ENCODE peak calls at places on chromosomes 1 and 21, in nine cellular contexts. J is HepG2, P is heart left ventricle, V is IMR-90, E is adrenal gland, Q is sigmoid colon, O is A549, H is tibial nerve, N is transverse colon. A is an unnamed sample. For H3K4me1, the result is how much of the 10 kb centered on the place peaks cover.

GRCh38 chr1:164629971-164630370 is 71.0 kb downstream of the PBX1 start:
- DNase-seq in J (no peak), P (no peak), V (no peak), E (no peak), Q (no peak), O (no peak), H (no peak), N (no peak), A (no peak)

GRCh38 chr1:248926401-248927182 is 20.6 kb downstream of the PGBD2 start:
- DNase-seq in J (no peak), P (no peak), V (peak), E (no peak), Q (no peak), O (no peak), H (no peak), N (no peak), A (no peak)

GRCh38 chr1:8905582-8906191 is 27.2 kb upstream of the ENO1 start:
- DNase-seq in J (no peak), P (no peak), V (no peak), E (no peak), Q (no peak), O (peak), H (no peak), N (no peak), A (no peak)

GRCh38 chr1:232551281-232551835 is 78.6 kb downstream of the SIPA1L2 start:
- DNase-seq in J (no peak), P (no peak), V (no peak), E (no peak), Q (no peak), O (no peak), H (no peak), N (no peak), A (no peak)

GRCh38 chr1:195740862-195741261 is 867.4 kb downstream of the KCNT2 start:
- DNase-seq in J (no peak), P (no peak), V (peak), E (no peak), Q (no peak), O (no peak), H (no peak), N (no peak), A (no peak)

GRCh38 chr1:4046836-4047461 is 146.9 kb upstream of the C1orf174 start:
- DNase-seq in J (no peak), P (no peak), V (no peak), E (no peak), Q (no peak), O (no peak), H (no peak), N (no peak), A (no peak)

GRCh38 chr1:23620605-23621004 is 61.3 kb upstream of the ID3 start:
- DNase-seq in J (no peak), P (no peak), V (no peak), E (no peak), Q (no peak), O (no peak), H (no peak), N (no peak), A (no peak)

GRCh38 chr1:164772635-164773034 is 213.7 kb downstream of the PBX1 start:
- DNase-seq in J (no peak), P (no peak), V (peak), E (peak), Q (peak), O (peak), H (no peak), N (peak), A (peak)

GRCh38 chr1:19011832-19012231 is 55.4 kb upstream of the IFFO2 start:
- DNase-seq in J (no peak), P (no peak), V (no peak), E (no peak), Q (no peak), O (no peak), H (no peak), N (no peak), A (no peak)

GRCh38 chr1:42777860-42778259 is 6.9 kb upstream of the TMEM269 start:
- DNase-seq in J (peak), P (no peak), V (peak), E (peak), Q (no peak), O (peak), H (peak), N (no peak), A (peak)

GRCh38 chr21:38817371-38818335 is 11.9 kb downstream of the ETS2 start:
- DNase-seq in J (no peak), P (no peak), V (peak), E (peak), Q (no peak), O (no peak), H (no peak), N (peak), A (no peak)

GRCh38 chr1:78649628-78650027 is at the start of gene IFI44:
- DNase-seq in J (no peak), P (peak), V (peak), E (peak), Q (peak), O (no peak), H (peak), N (peak), A (peak)

GRCh38 chr21:43375827-43376795 is 50.8 kb downstream of the SIK1 start:
- DNase-seq in J (no peak), P (peak), V (no peak), E (no peak), Q (peak), O (no peak), H (no peak), N (no peak), A (no peak)

GRCh38 chr1:244735404-244735803 is 82.5 kb downstream of the DESI2 start:
- DNase-seq in J (no peak), P (no peak), V (peak), E (no peak), Q (no peak), O (peak), H (no peak), N (no peak), A (no peak)

GRCh38 chr21:42351626-42352432 is 1.0 kb upstream of the TFF2 start:
- DNase-seq in J (no peak), P (no peak), V (no peak), E (no peak), Q (peak), O (no peak), H (no peak), N (no peak), A (no peak)

GRCh38 chr1:56190975-56191768 is 388.2 kb downstream of the PLPP3 start:
- DNase-seq in J (peak), P (no peak), V (peak), E (no peak), Q (no peak), O (peak), H (peak), N (no peak), A (no peak)

GRCh38 chr1:99677416-99677815 is 31.5 kb downstream of the PALMD start:
- DNase-seq in J (no peak), P (no peak), V (no peak), E (no peak), Q (no peak), O (no peak), H (no peak), N (no peak), A (no peak)

GRCh38 chr1:16165548-16165947 is 9.7 kb upstream of the EPHA2 start:
- DNase-seq in J (no peak), P (no peak), V (no peak), E (no peak), Q (no peak), O (peak), H (no peak), N (no peak), A (no peak)

GRCh38 chr1:233394860-233395717 is 67.6 kb downstream of the MAP3K21 start:
- DNase-seq in J (peak), P (no peak), V (peak), E (peak), Q (no peak), O (peak), H (peak), N (no peak), A (peak)

GRCh38 chr1:81020506-81020905 is 780.2 kb upstream of the ADGRL2 start:
- DNase-seq in J (no peak), P (no peak), V (no peak), E (no peak), Q (no peak), O (no peak), H (no peak), N (no peak), A (no peak)

GRCh38 chr1:118247593-118247992 is 62.6 kb upstream of the SPAG17 start:
- DNase-seq in J (peak), P (no peak), V (peak), E (no peak), Q (no peak), O (peak), H (no peak), N (no peak), A (peak)

GRCh38 chr1:178238722-178239510 is 145.0 kb downstream of the RASAL2 start:
- DNase-seq in J (peak), P (no peak), V (peak), E (no peak), Q (no peak), O (peak), H (no peak), N (no peak), A (no peak)

GRCh38 chr1:101238681-101239094 is 1.9 kb downstream of the S1PR1 start:
- DNase-seq in J (peak), P (peak), V (peak), E (peak), Q (peak), O (peak), H (peak), N (peak), A (peak)

GRCh38 chr1:39735731-39736130 is 3.0 kb upstream of the PPIE start:
- DNase-seq in J (no peak), P (no peak), V (no peak), E (no peak), Q (no peak), O (no peak), H (no peak), N (no peak), A (no peak)

GRCh38 chr1:43706598-43707190 is 642 bp upstream of the ST3GAL3 start:
- DNase-seq in J (peak), P (no peak), V (no peak), E (no peak), Q (no peak), O (peak), H (no peak), N (peak), A (no peak)

GRCh38 chr1:168465942-168466702 is 77.7 kb downstream of the XCL2 start:
- DNase-seq in J (peak), P (no peak), V (peak), E (peak), Q (peak), O (no peak), H (no peak), N (peak), A (peak)

GRCh38 chr1:165383067-165383466 is 26.6 kb upstream of the LMX1A start:
- DNase-seq in J (no peak), P (peak), V (peak), E (peak), Q (peak), O (no peak), H (peak), N (peak), A (no peak)

GRCh38 chr1:211198111-211198510 is 61.1 kb upstream of the RCOR3 start:
- DNase-seq in J (no peak), P (no peak), V (peak), E (no peak), Q (no peak), O (peak), H (no peak), N (no peak), A (no peak)

GRCh38 chr1:66262233-66262632 is 271.7 kb upstream of the SGIP1 start:
- DNase-seq in J (no peak), P (no peak), V (peak), E (no peak), Q (no peak), O (peak), H (no peak), N (peak), A (no peak)

GRCh38 chr1:40948741-40949528 is 30.6 kb upstream of the CTPS1 start:
- DNase-seq in J (peak), P (no peak), V (peak), E (peak), Q (peak), O (peak), H (peak), N (peak), A (peak)

DNA sequence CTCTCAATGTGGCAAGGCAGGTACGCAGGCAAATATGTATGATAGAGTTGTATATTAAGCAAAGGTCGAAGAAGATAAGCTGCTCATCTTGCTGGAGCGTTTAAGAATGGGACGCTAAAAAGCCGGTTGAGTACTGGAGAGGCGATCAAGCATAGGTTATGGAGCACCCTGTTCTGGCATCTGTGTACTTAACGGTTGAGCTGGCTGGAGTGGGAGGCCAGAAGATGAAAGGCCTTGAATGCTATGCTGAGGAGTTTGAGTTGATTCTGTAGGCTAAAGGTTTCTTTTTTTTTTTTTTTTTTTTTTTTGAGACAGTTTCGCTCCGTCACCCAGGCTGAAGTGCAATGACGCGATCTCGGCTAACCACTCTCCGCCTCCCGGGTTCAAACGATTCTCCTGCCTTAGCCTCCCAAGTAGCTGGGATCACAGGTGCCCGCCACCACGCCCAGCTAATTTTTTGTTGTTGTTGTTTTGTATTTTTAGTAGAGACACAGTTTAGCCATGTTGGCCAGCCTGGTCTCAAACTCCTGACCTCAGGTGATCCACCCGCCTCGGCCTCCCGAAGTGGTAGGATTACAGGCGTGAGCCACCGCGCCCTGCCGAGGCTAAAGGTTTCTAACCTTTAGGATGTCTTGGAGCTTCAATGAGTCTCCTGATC is 849 bp upstream of the KHDC4 start:
- DNase-seq in J (peak), P (no peak), V (no peak), E (no peak), Q (no peak), O (no peak), H (no peak), N (no peak), A (no peak)
- H3K4me1 ChIP-seq in J (half or more), P (under half), V (under half), E (half or more), Q (under half), O (under half), H (under half), N (under half), A (under half)

GRCh38 chr1:167121375-167122120 is 27.7 kb downstream of the STYXL2 start:
- DNase-seq in J (no peak), P (peak), V (no peak), E (peak), Q (no peak), O (peak), H (no peak), N (peak), A (peak)
- H3K27ac ChIP-seq in J (no peak), P (no peak), V (no peak), E (no peak), Q (no peak), O (peak), H (no peak), N (peak), A (no peak)

GRCh38 chr1:156119503-156120209 is 5.1 kb downstream of the LMNA start:
- DNase-seq in J (no peak), P (peak), V (peak), E (peak), Q (peak), O (no peak), H (no peak), N (peak), A (peak)
- TF ChIP-seq POLR2A in J (no peak), P (no peak), V (peak), E (no peak), Q (no peak), O (no peak), H (no peak), N (peak), A (no peak)

DNA sequence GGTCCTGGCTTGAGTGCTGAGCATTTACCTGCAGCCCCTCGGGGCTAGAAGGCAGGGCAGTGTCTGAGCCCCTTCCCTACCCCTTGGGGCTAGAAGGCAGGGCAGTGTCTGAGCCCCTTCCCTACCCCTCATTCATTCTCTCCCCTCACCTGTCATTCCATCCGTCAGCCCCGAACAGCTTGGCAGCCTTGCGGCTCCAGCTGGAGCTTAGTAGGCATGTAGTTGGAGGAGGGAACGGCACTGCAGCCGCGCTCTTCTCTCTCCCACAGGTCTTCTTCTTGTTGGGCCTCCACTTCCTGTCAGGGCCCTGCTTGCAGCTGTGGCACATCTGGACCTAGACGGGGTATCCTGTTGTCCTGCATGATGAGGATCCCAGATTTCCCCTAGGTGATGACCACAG is 22.1 kb downstream of the MAPKAPK2 start:
- DNase-seq in J (no peak), P (no peak), V (no peak), E (no peak), Q (peak), O (no peak), H (no peak), N (no peak), A (no peak)
- H3K4me1 ChIP-seq in J (under half), P (under half), V (under half), E (half or more), Q (half or more), O (half or more), H (under half), N (half or more), A (half or more)

DNA sequence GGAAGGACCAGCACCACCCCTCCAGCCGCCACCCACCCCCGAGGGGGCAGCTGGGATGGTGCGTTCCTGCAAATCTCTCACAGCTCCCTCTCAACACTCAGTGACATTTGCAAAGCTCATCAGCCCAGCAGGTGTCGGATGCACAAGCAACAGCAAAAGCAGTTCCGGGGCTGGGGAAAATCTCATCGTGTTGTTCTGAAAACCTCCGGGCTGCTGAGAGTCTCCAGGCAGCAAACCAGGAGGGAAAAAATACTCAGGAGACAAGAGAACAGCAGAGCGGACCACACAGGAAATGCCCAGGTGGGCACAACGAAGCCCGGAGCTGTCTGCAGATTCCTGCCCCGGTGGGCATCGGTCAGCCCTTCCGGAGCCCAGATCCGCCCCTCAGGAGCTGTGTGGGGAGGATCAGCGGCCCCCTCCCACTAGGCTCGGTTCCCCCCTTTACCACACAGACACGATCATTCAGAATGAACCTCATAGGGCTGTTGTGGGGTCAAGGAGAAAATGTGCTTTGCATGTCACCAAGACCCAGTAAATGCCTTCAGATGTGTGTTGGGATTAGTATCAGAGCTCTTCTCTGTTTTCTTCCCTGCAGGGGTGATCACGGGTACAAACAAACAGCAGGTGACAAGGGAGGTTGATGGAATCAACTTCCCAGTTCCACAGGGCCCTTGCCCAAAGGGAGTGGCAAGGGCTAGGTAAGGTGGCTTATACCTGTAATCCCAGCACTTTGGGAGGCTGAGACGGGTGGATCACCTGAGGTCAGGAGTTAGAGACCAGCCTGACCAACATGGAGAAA is 127.0 kb upstream of the TIAM1 start:
- DNase-seq in J (no peak), P (no peak), V (no peak), E (no peak), Q (no peak), O (no peak), H (no peak), N (no peak), A (no peak)
- H3K27ac ChIP-seq in J (no peak), P (no peak), V (no peak), E (no peak), Q (no peak), O (no peak), H (no peak), N (no peak), A (no peak)